ENCODE peak calls at places on chromosomes 1 and 21, in five cellular contexts. Q, H, N, S and R are unnamed samples.

GRCh38 chr1:165879946-165880345 is 52.5 kb downstream of the UCK2 start:
- DNase-seq in Q (no peak), H (no peak), N (no peak), S (peak; percentile 32), R (no peak)

GRCh38 chr1:21706151-21706835 is 37.1 kb upstream of the RAP1GAP start:
- DNase-seq in Q (no peak), H (peak; percentile 81), S (no peak), N (no peak), R (no peak)

GRCh38 chr1:224497714-224498573 is 63.3 kb upstream of the WDR26 start:
- DNase-seq in N (no peak), Q (peak; percentile 36), S (peak; percentile 38), H (no peak), R (no peak)

GRCh38 chr1:145918992-145919939 is 749 bp upstream of the PEX11B start:
- DNase-seq in S (peak; percentile 50), H (peak; percentile 72), N (peak; percentile 39), Q (peak; percentile 73), R (no peak)

GRCh38 chr1:245986404-245987221 is 520.5 kb downstream of the SMYD3 start:
- DNase-seq in Q (no peak), N (no peak), H (no peak), S (no peak), R (no peak)

GRCh38 chr1:1219341-1219740 is 5.4 kb upstream of the TNFRSF4 start:
- DNase-seq in H (no peak), Q (no peak), N (no peak), S (no peak), R (peak; percentile 41)

GRCh38 chr21:32302560-32302959 is 3.9 kb downstream of the MRAP start:
- DNase-seq in H (no peak), S (no peak), N (no peak), Q (no peak), R (no peak)

GRCh38 chr21:33664135-33664534 is 21.8 kb downstream of the ITSN1 start:
- DNase-seq in Q (no peak), N (no peak), S (no peak), H (no peak), R (no peak)

GRCh38 chr1:240496941-240497340 is 115.0 kb downstream of the GREM2 start:
- DNase-seq in Q (no peak), H (no peak), S (no peak), N (no peak), R (no peak)

GRCh38 chr1:221706862-221707582 is 34.9 kb downstream of the DUSP10 start:
- DNase-seq in H (no peak), S (no peak), N (no peak), Q (no peak), R (no peak)

GRCh38 chr1:5312870-5313269 is 658.5 kb downstream of the AJAP1 start:
- DNase-seq in H (no peak), N (no peak), S (no peak), Q (no peak), R (no peak)

GRCh38 chr1:18645172-18646090 is 14.8 kb downstream of the PAX7 start:
- DNase-seq in N (no peak), H (no peak), S (no peak), Q (no peak), R (no peak)

GRCh38 chr1:23845163-23845562 is 19.9 kb upstream of the HMGCL start:
- DNase-seq in Q (no peak), S (no peak), H (no peak), N (no peak), R (no peak)

GRCh38 chr1:179474713-179475112 is 101.0 kb downstream of the NPHS2 start:
- DNase-seq in Q (no peak), H (no peak), S (no peak), N (no peak), R (no peak)
- H3K9me3 ChIP-seq in Q (peaks cover 56% of the 10 kb centered on the region), H (peaks cover 4% of the 10 kb centered on the region), S (no peaks in the 10 kb centered on the region), N (no peaks in the 10 kb centered on the region), R (no peaks in the 10 kb centered on the region)

GRCh38 chr21:23612210-23612609 is 1995.1 kb downstream of the MRPL39 start:
- DNase-seq in S (no peak), N (no peak), Q (no peak), H (no peak), R (no peak)
- H3K9me3 ChIP-seq in S (no peaks in the 10 kb centered on the region), N (no peaks in the 10 kb centered on the region), Q (peaks cover 6% of the 10 kb centered on the region), H (peaks cover 17% of the 10 kb centered on the region), R (no peaks in the 10 kb centered on the region)

GRCh38 chr1:44884746-44885145 is 41.7 kb upstream of the PTCH2 start:
- DNase-seq in S (no peak), Q (no peak), N (no peak), H (no peak), R (no peak)
- H3K9me3 ChIP-seq in S (no peaks in the 10 kb centered on the region), Q (peaks cover 8% of the 10 kb centered on the region), N (no peaks in the 10 kb centered on the region), H (no peaks in the 10 kb centered on the region), R (peaks cover 5% of the 10 kb centered on the region)

GRCh38 chr1:7789828-7790227 is 5.7 kb downstream of the PER3 start:
- DNase-seq in S (no peak), N (no peak), H (no peak), Q (no peak), R (no peak)
- H3K9me3 ChIP-seq in S (no peaks in the 10 kb centered on the region), N (no peaks in the 10 kb centered on the region), H (peaks cover 7% of the 10 kb centered on the region), Q (peaks cover 14% of the 10 kb centered on the region), R (no peaks in the 10 kb centered on the region)

GRCh38 chr1:79457825-79458224 is 451.3 kb upstream of the ADGRL4 start:
- DNase-seq in Q (no peak), S (no peak), H (no peak), N (no peak), R (no peak)
- H3K9me3 ChIP-seq in Q (no peaks in the 10 kb centered on the region), S (no peaks in the 10 kb centered on the region), H (peaks cover 39% of the 10 kb centered on the region), N (no peaks in the 10 kb centered on the region), R (no peaks in the 10 kb centered on the region)